ENCODE peak calls at places on chromosomes 16 and 17, in five cellular contexts. One of them, this sample, is unnamed.

GRCh38 chr17:80899402-80900268 is 92.0 kb upstream of the CHMP6 start:
- DNase-seq in CD4-positive, CD25-positive, alpha-beta regulatory T cell: peak; percentile 74
- DNase-seq in heart left ventricle: no peak
- DNase-seq in psoas muscle: no peak
- DNase-seq in fibroblast of lung: peak; percentile 37
- DNase-seq in this sample: peak; percentile 26

GRCh38 chr16:89293276-89294143 is 76.0 kb downstream of the ZNF778 start:
- DNase-seq in CD4-positive, CD25-positive, alpha-beta regulatory T cell: no peak
- DNase-seq in heart left ventricle: no peak
- DNase-seq in psoas muscle: no peak
- DNase-seq in fibroblast of lung: peak; percentile 42
- DNase-seq in this sample: no peak

GRCh38 chr17:62781356-62781755 is 26.8 kb downstream of the MARCHF10 start:
- DNase-seq in CD4-positive, CD25-positive, alpha-beta regulatory T cell: no peak
- DNase-seq in heart left ventricle: no peak
- DNase-seq in psoas muscle: no peak
- DNase-seq in fibroblast of lung: peak; percentile 83
- DNase-seq in this sample: no peak

GRCh38 chr17:28646039-28646754 is 1.2 kb upstream of the BLTP2 start:
- DNase-seq in CD4-positive, CD25-positive, alpha-beta regulatory T cell: no peak
- DNase-seq in heart left ventricle: no peak
- DNase-seq in psoas muscle: no peak
- DNase-seq in fibroblast of lung: no peak
- DNase-seq in this sample: no peak

GRCh38 chr16:48635199-48635718 is 25.3 kb upstream of the N4BP1 start:
- DNase-seq in CD4-positive, CD25-positive, alpha-beta regulatory T cell: no peak
- DNase-seq in heart left ventricle: no peak
- DNase-seq in psoas muscle: no peak
- DNase-seq in fibroblast of lung: no peak
- DNase-seq in this sample: no peak

GRCh38 chr16:88691129-88691813 is 5.0 kb upstream of the SNAI3 start:
- DNase-seq in CD4-positive, CD25-positive, alpha-beta regulatory T cell: no peak
- DNase-seq in heart left ventricle: no peak
- DNase-seq in psoas muscle: no peak
- DNase-seq in fibroblast of lung: no peak
- DNase-seq in this sample: no peak

GRCh38 chr16:27195068-27195741 is 8.1 kb upstream of the KDM8 start:
- DNase-seq in CD4-positive, CD25-positive, alpha-beta regulatory T cell: no peak
- DNase-seq in heart left ventricle: no peak
- DNase-seq in psoas muscle: no peak
- DNase-seq in fibroblast of lung: no peak
- DNase-seq in this sample: no peak

GRCh38 chr17:48952904-48953303 is 8.3 kb upstream of the SNF8 start:
- DNase-seq in CD4-positive, CD25-positive, alpha-beta regulatory T cell: no peak
- DNase-seq in heart left ventricle: no peak
- DNase-seq in psoas muscle: no peak
- DNase-seq in fibroblast of lung: no peak
- DNase-seq in this sample: no peak

GRCh38 chr16:30108059-30108855 is 5.1 kb downstream of the GDPD3 start:
- DNase-seq in CD4-positive, CD25-positive, alpha-beta regulatory T cell: no peak
- DNase-seq in heart left ventricle: no peak
- DNase-seq in psoas muscle: no peak
- DNase-seq in fibroblast of lung: no peak
- DNase-seq in this sample: no peak

GRCh38 chr16:69706256-69706974 is 19.9 kb downstream of the NQO1 start:
- DNase-seq in CD4-positive, CD25-positive, alpha-beta regulatory T cell: no peak
- DNase-seq in heart left ventricle: no peak
- DNase-seq in psoas muscle: no peak
- DNase-seq in fibroblast of lung: peak; percentile 30
- DNase-seq in this sample: no peak

GRCh38 chr16:14353340-14353739 is 276.7 kb downstream of the PARN start:
- DNase-seq in CD4-positive, CD25-positive, alpha-beta regulatory T cell: no peak
- DNase-seq in heart left ventricle: no peak
- DNase-seq in psoas muscle: no peak
- DNase-seq in fibroblast of lung: no peak
- DNase-seq in this sample: no peak

GRCh38 chr17:59400858-59401257 is 69.4 kb downstream of the YPEL2 start:
- DNase-seq in CD4-positive, CD25-positive, alpha-beta regulatory T cell: no peak
- DNase-seq in heart left ventricle: no peak
- DNase-seq in psoas muscle: no peak
- DNase-seq in fibroblast of lung: peak; percentile 3
- DNase-seq in this sample: no peak

GRCh38 chr16:30335598-30336474 is 19.3 kb downstream of the CD2BP2 start:
- DNase-seq in CD4-positive, CD25-positive, alpha-beta regulatory T cell: no peak
- DNase-seq in heart left ventricle: no peak
- DNase-seq in psoas muscle: no peak
- DNase-seq in fibroblast of lung: peak; percentile 34
- DNase-seq in this sample: peak; percentile 59

GRCh38 chr17:71237903-71238538 is 882.8 kb upstream of the SOX9 start:
- DNase-seq in CD4-positive, CD25-positive, alpha-beta regulatory T cell: no peak
- DNase-seq in heart left ventricle: no peak
- DNase-seq in psoas muscle: no peak
- DNase-seq in fibroblast of lung: peak; percentile 76
- DNase-seq in this sample: no peak

GRCh38 chr17:72850410-72850809 is 242.1 kb downstream of the SLC39A11 start:
- DNase-seq in CD4-positive, CD25-positive, alpha-beta regulatory T cell: no peak
- DNase-seq in heart left ventricle: no peak
- DNase-seq in psoas muscle: no peak
- DNase-seq in fibroblast of lung: peak; percentile 53
- DNase-seq in this sample: peak; percentile 82

GRCh38 chr16:27802664-27803450 is 252.9 kb downstream of the KATNIP start:
- DNase-seq in CD4-positive, CD25-positive, alpha-beta regulatory T cell: no peak
- DNase-seq in heart left ventricle: no peak
- DNase-seq in psoas muscle: no peak
- DNase-seq in fibroblast of lung: no peak
- DNase-seq in this sample: no peak

GRCh38 chr17:82435103-82435502 is 15.4 kb downstream of the CYBC1 start:
- DNase-seq in CD4-positive, CD25-positive, alpha-beta regulatory T cell: no peak
- DNase-seq in heart left ventricle: no peak
- DNase-seq in psoas muscle: no peak
- DNase-seq in fibroblast of lung: no peak
- DNase-seq in this sample: no peak

GRCh38 chr17:66655861-66656260 is 179.1 kb upstream of the CACNG5 start:
- DNase-seq in CD4-positive, CD25-positive, alpha-beta regulatory T cell: no peak
- DNase-seq in heart left ventricle: no peak
- DNase-seq in psoas muscle: no peak
- DNase-seq in fibroblast of lung: no peak
- DNase-seq in this sample: peak; percentile 79

GRCh38 chr16:82888616-82889015 is 261.8 kb downstream of the CDH13 start:
- DNase-seq in CD4-positive, CD25-positive, alpha-beta regulatory T cell: no peak
- DNase-seq in heart left ventricle: no peak
- DNase-seq in psoas muscle: no peak
- DNase-seq in fibroblast of lung: peak; percentile 98
- DNase-seq in this sample: no peak

GRCh38 chr17:40069751-40070643 is 7.2 kb downstream of the THRA start:
- DNase-seq in CD4-positive, CD25-positive, alpha-beta regulatory T cell: peak; percentile 40
- DNase-seq in heart left ventricle: peak; percentile 71
- DNase-seq in psoas muscle: no peak
- DNase-seq in fibroblast of lung: peak; percentile 56
- DNase-seq in this sample: peak; percentile 45

GRCh38 chr17:38970804-38971203 is 3.6 kb upstream of the FBXO47 start:
- DNase-seq in CD4-positive, CD25-positive, alpha-beta regulatory T cell: no peak
- DNase-seq in heart left ventricle: no peak
- DNase-seq in psoas muscle: no peak
- DNase-seq in fibroblast of lung: no peak
- DNase-seq in this sample: no peak

GRCh38 chr17:4800462-4801185 is 1.5 kb downstream of the C17orf114 start:
- DNase-seq in CD4-positive, CD25-positive, alpha-beta regulatory T cell: no peak
- DNase-seq in heart left ventricle: no peak
- DNase-seq in psoas muscle: no peak
- DNase-seq in fibroblast of lung: no peak
- DNase-seq in this sample: no peak

GRCh38 chr16:21590287-21590686 is 9.1 kb upstream of the METTL9 start:
- DNase-seq in CD4-positive, CD25-positive, alpha-beta regulatory T cell: no peak
- DNase-seq in heart left ventricle: no peak
- DNase-seq in psoas muscle: no peak
- DNase-seq in fibroblast of lung: no peak
- DNase-seq in this sample: no peak

GRCh38 chr17:40936976-40937375 is 470 bp downstream of the KRT23 start:
- DNase-seq in CD4-positive, CD25-positive, alpha-beta regulatory T cell: no peak
- DNase-seq in heart left ventricle: no peak
- DNase-seq in psoas muscle: no peak
- DNase-seq in fibroblast of lung: no peak
- DNase-seq in this sample: no peak

GRCh38 chr16:14378684-14379467 is 251.2 kb downstream of the PARN start:
- DNase-seq in CD4-positive, CD25-positive, alpha-beta regulatory T cell: no peak
- DNase-seq in heart left ventricle: no peak
- DNase-seq in psoas muscle: no peak
- DNase-seq in fibroblast of lung: no peak
- DNase-seq in this sample: no peak

GRCh38 chr17:47076171-47076570 is 97.1 kb upstream of the RPRML start:
- DNase-seq in CD4-positive, CD25-positive, alpha-beta regulatory T cell: no peak
- DNase-seq in heart left ventricle: no peak
- DNase-seq in psoas muscle: no peak
- DNase-seq in fibroblast of lung: peak; percentile 81
- DNase-seq in this sample: no peak

GRCh38 chr16:47460755-47461597 is at the start of the genes ITFG1 and PHKB:
- DNase-seq in CD4-positive, CD25-positive, alpha-beta regulatory T cell: peak; percentile 97
- DNase-seq in heart left ventricle: peak; percentile 94
- DNase-seq in psoas muscle: peak; percentile 96
- DNase-seq in fibroblast of lung: peak; percentile 92
- DNase-seq in this sample: peak; percentile 95

GRCh38 chr16:50596762-50597450 is 48.7 kb downstream of the NKD1 start:
- DNase-seq in CD4-positive, CD25-positive, alpha-beta regulatory T cell: no peak
- DNase-seq in heart left ventricle: no peak
- DNase-seq in psoas muscle: no peak
- DNase-seq in fibroblast of lung: no peak
- DNase-seq in this sample: no peak
- H3K4me3 ChIP-seq in CD4-positive, CD25-positive, alpha-beta regulatory T cell: no peak overlapping the region
- H3K4me3 ChIP-seq in heart left ventricle: no peak overlapping the region
- H3K4me3 ChIP-seq in psoas muscle: no peak overlapping the region
- H3K4me3 ChIP-seq in fibroblast of lung: no peak overlapping the region
- H3K4me3 ChIP-seq in this sample: no peak overlapping the region

DNA sequence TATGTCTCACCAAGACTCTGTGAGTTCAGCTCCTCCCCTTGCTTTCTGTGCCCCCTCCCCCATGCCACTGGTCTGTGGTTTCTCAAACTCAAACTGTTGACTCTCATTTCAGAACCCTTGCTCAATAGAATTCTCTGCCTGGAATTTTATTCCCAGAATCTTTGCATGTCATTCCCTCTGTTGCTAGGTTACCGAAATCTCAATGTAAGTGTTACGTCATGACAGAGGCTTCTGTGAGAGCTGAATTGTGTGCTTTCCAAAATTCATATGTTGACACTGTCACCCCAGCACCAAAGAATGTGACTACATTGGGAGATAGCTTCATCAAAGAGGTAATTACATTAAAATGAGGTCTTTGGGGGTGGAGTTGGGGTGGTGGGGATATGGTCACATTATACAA is 1938.8 kb downstream of the TP53TG3F start:
- DNase-seq in CD4-positive, CD25-positive, alpha-beta regulatory T cell: no peak
- DNase-seq in heart left ventricle: no peak
- DNase-seq in psoas muscle: no peak
- DNase-seq in fibroblast of lung: no peak
- DNase-seq in this sample: no peak
- H3K9me3 ChIP-seq in CD4-positive, CD25-positive, alpha-beta regulatory T cell: peaks cover 29% of the 10 kb centered on the region
- H3K9me3 ChIP-seq in heart left ventricle: no peaks in the 10 kb centered on the region
- H3K9me3 ChIP-seq in psoas muscle: no peaks in the 10 kb centered on the region
- H3K9me3 ChIP-seq in fibroblast of lung: no peaks in the 10 kb centered on the region
- H3K9me3 ChIP-seq in this sample: no peaks in the 10 kb centered on the region

DNA sequence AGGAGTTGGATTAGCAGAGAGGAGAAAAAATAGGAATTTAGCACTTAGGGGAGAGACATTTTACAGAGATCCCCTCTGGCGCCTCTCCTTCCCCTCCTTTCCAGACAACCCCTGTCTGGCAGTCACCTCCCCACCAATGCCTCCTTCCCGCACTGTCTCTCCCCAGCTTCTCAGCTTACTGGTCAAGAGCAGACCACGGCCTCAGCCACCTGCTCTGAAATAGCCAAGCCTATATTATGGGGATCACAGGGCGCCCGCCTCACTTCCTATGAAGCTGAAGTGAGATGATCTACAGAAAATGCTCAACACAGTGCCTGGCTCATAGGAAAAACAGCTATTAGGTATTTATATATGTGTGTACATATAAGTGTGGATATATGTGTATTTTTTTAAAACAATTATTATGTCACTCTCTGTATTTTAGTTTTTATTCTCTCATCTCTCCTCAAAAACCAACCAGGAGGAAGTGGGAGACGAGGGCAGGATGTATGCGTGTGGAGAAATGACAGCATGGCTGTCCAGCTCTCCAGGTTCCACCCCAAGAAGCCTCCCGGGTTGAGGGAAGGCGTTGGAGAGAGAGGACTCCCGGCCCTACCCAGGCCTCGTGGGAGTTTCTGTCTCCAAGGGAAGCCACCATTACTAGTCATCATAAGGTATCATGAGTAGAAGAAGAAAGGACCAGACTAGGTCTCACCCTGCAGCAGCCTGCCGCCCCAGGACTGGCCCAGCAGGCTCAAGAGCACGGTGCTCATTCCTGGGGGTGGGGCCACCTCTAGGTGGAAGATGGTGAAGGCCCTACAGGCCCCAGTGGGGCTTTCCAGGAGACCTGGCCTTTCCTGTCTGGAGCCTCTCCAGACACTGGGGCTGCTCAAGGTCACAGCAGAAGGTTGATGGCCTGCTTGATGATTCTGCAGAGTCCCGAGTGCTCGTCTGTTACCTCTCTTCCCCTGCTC is 27.2 kb downstream of the MAP3K14 start:
- DNase-seq in CD4-positive, CD25-positive, alpha-beta regulatory T cell: no peak
- DNase-seq in heart left ventricle: no peak
- DNase-seq in psoas muscle: no peak
- DNase-seq in fibroblast of lung: no peak
- DNase-seq in this sample: no peak
- H3K36me3 ChIP-seq in CD4-positive, CD25-positive, alpha-beta regulatory T cell: peaks cover 72% of the 10 kb centered on the region
- H3K36me3 ChIP-seq in heart left ventricle: peaks cover 3% of the 10 kb centered on the region
- H3K36me3 ChIP-seq in psoas muscle: peaks cover 3% of the 10 kb centered on the region
- H3K36me3 ChIP-seq in fibroblast of lung: peaks cover 19% of the 10 kb centered on the region
- H3K36me3 ChIP-seq in this sample: peaks cover 85% of the 10 kb centered on the region

DNA sequence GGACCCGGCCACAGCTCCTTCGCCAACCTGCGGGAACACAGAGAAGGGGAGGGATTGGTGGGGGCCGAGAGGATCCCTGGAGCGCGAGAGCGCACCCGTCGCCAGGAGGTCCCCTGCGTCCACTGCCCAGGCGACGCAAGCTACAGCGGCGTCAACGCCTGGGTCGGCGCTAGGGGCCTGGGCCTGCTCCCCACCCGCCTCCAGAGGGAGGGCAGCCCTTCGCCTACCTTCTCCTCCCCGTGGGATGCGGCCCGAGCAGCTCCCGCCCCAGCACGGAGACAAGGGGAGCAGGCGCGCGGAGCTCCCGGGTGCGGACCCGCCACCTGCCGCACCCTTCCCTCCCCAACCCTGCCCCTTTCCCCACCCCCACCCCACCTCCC is 118.9 kb upstream of the SMURF2 start:
- DNase-seq in CD4-positive, CD25-positive, alpha-beta regulatory T cell: no peak
- DNase-seq in heart left ventricle: no peak
- DNase-seq in psoas muscle: no peak
- DNase-seq in fibroblast of lung: no peak
- DNase-seq in this sample: no peak
- H3K4me3 ChIP-seq in CD4-positive, CD25-positive, alpha-beta regulatory T cell: no peak overlapping the region
- H3K4me3 ChIP-seq in heart left ventricle: peak overlapping the region; percentile 67
- H3K4me3 ChIP-seq in psoas muscle: peak overlapping the region; percentile 58
- H3K4me3 ChIP-seq in fibroblast of lung: peak overlapping the region; percentile 7
- H3K4me3 ChIP-seq in this sample: no peak overlapping the region

GRCh38 chr17:22703786-22704441 is 1011.6 kb downstream of the KCNJ18 start:
- DNase-seq in CD4-positive, CD25-positive, alpha-beta regulatory T cell: no peak
- DNase-seq in heart left ventricle: no peak
- DNase-seq in psoas muscle: no peak
- DNase-seq in fibroblast of lung: no peak
- DNase-seq in this sample: no peak
- H3K9me3 ChIP-seq in CD4-positive, CD25-positive, alpha-beta regulatory T cell: peaks cover 21% of the 10 kb centered on the region
- H3K9me3 ChIP-seq in heart left ventricle: no peaks in the 10 kb centered on the region
- H3K9me3 ChIP-seq in psoas muscle: no peaks in the 10 kb centered on the region
- H3K9me3 ChIP-seq in fibroblast of lung: no peaks in the 10 kb centered on the region
- H3K9me3 ChIP-seq in this sample: no peaks in the 10 kb centered on the region

GRCh38 chr17:50379733-50380132 is 6.7 kb downstream of the EME1 start:
- DNase-seq in CD4-positive, CD25-positive, alpha-beta regulatory T cell: no peak
- DNase-seq in heart left ventricle: no peak
- DNase-seq in psoas muscle: no peak
- DNase-seq in fibroblast of lung: no peak
- DNase-seq in this sample: no peak
- H3K36me3 ChIP-seq in CD4-positive, CD25-positive, alpha-beta regulatory T cell: peaks cover 40% of the 10 kb centered on the region
- H3K36me3 ChIP-seq in heart left ventricle: peaks cover 14% of the 10 kb centered on the region
- H3K36me3 ChIP-seq in psoas muscle: peaks cover 2% of the 10 kb centered on the region
- H3K36me3 ChIP-seq in fibroblast of lung: peaks cover 21% of the 10 kb centered on the region
- H3K36me3 ChIP-seq in this sample: peaks cover 72% of the 10 kb centered on the region

This sample was measured in MG63.